ENCODE peak calls at places on chromosomes 13 and 19, in eight cellular contexts. U is left lung; H is OCI-LY7; K is mammary epithelial cell; G is gastrocnemius medialis; N is HCT116; R is thyroid gland; T is CD4-positive, alpha-beta T cell. O is an unnamed sample.

GRCh38 chr13:95059306-95059705 is 241.9 kb downstream of the ABCC4 start:
- DNase-seq in U (no peak), H (no peak), K (no peak), G (no peak), N (no peak), R (no peak), T (no peak), O (no peak)

GRCh38 chr13:110582421-110582954 is 21.0 kb upstream of the RAB20 start:
- DNase-seq in U (no peak), H (no peak), K (no peak), G (no peak), N (no peak), R (no peak), T (no peak), O (no peak)

GRCh38 chr13:109576331-109576813 is 210.0 kb downstream of the IRS2 start:
- DNase-seq in U (no peak), H (no peak), K (no peak), G (no peak), N (no peak), R (no peak), T (no peak), O (no peak)

GRCh38 chr13:21670006-21670882 is 629 bp upstream of the FGF9 start:
- DNase-seq in U (peak), H (peak), K (peak), G (no peak), N (no peak), R (peak), T (peak), O (peak)

GRCh38 chr19:3605361-3605760 is 1.3 kb downstream of the TBXA2R start:
- DNase-seq in U (no peak), H (no peak), K (no peak), G (no peak), N (no peak), R (no peak), T (no peak), O (no peak)

GRCh38 chr19:35013047-35013819 is 13.1 kb downstream of the GRAMD1A start:
- DNase-seq in U (peak), H (peak), K (peak), G (peak), N (no peak), R (peak), T (peak), O (no peak)

GRCh38 chr19:11200931-11201330 is 3.6 kb upstream of the KANK2 start:
- DNase-seq in U (no peak), H (no peak), K (no peak), G (no peak), N (no peak), R (no peak), T (no peak), O (no peak)

GRCh38 chr13:41465215-41465907 is 8.0 kb downstream of the RGCC start:
- DNase-seq in U (peak), H (peak), K (peak), G (peak), N (no peak), R (peak), T (peak), O (peak)

GRCh38 chr19:43562698-43563241 is 12.6 kb downstream of the XRCC1 start:
- DNase-seq in U (peak), H (peak), K (peak), G (peak), N (no peak), R (peak), T (peak), O (no peak)

GRCh38 chr13:51643882-51644281 is 59.6 kb downstream of the WDFY2 start:
- DNase-seq in U (no peak), H (no peak), K (peak), G (no peak), N (peak), R (no peak), T (no peak), O (peak)

GRCh38 chr19:13784731-13785452 is 10.4 kb upstream of the ZSWIM4 start:
- DNase-seq in U (peak), H (peak), K (peak), G (peak), N (peak), R (peak), T (peak), O (peak)

GRCh38 chr13:58318495-58319167 is 687.1 kb downstream of the PCDH17 start:
- DNase-seq in U (no peak), H (no peak), K (no peak), G (no peak), N (no peak), R (no peak), T (no peak), O (no peak)

GRCh38 chr13:32086366-32086765 is 54.8 kb downstream of the FRY start:
- DNase-seq in U (no peak), H (no peak), K (no peak), G (no peak), N (no peak), R (no peak), T (no peak), O (no peak)

GRCh38 chr19:30807263-30807662 is 435.1 kb downstream of the ZNF536 start:
- DNase-seq in U (no peak), H (no peak), K (no peak), G (no peak), N (no peak), R (no peak), T (no peak), O (no peak)

GRCh38 chr13:28475916-28476725 is 18.8 kb downstream of the FLT1 start:
- DNase-seq in U (no peak), H (no peak), K (peak), G (no peak), N (peak), R (no peak), T (no peak), O (peak)

GRCh38 chr13:114002009-114002544 is 28.2 kb upstream of the C13orf46 start:
- DNase-seq in U (no peak), H (no peak), K (no peak), G (no peak), N (no peak), R (no peak), T (no peak), O (no peak)

GRCh38 chr19:55407625-55408319 is at the start of gene UBE2S:
- DNase-seq in U (peak), H (peak), K (peak), G (peak), N (peak), R (peak), T (peak), O (peak)

GRCh38 chr19:6765738-6766356 is 1.4 kb downstream of the SH2D3A start:
- DNase-seq in U (peak), H (peak), K (peak), G (no peak), N (peak), R (peak), T (peak), O (peak)

GRCh38 chr13:83839158-83839557 is 43.1 kb downstream of the SLITRK1 start:
- DNase-seq in U (no peak), H (no peak), K (no peak), G (no peak), N (no peak), R (no peak), T (no peak), O (no peak)

GRCh38 chr19:32372726-32373613 is 27.6 kb downstream of the ZNF507 start:
- DNase-seq in U (no peak), H (no peak), K (no peak), G (no peak), N (no peak), R (no peak), T (no peak), O (no peak)
- H3K27ac ChIP-seq in U (peak), H (no peak), K (no peak), G (peak), N (peak), R (peak), T (no peak), O (peak)

GRCh38 chr19:5001547-5002131 is 32.7 kb downstream of the KDM4B start:
- DNase-seq in U (no peak), H (peak), K (peak), G (no peak), N (peak), R (peak), T (no peak), O (peak)
- TF ChIP-seq CTCF in U (peak), H (peak), K (peak), G (peak), N (peak), R (peak), T (peak), O (no peak)

GRCh38 chr13:80276371-80277289 is 64.3 kb downstream of the SPRY2 start:
- DNase-seq in U (no peak), H (no peak), K (no peak), G (no peak), N (no peak), R (peak), T (no peak), O (no peak)
- H3K27ac ChIP-seq in U (no peak), H (no peak), K (no peak), G (peak), N (no peak), R (peak), T (no peak), O (no peak)

DNA sequence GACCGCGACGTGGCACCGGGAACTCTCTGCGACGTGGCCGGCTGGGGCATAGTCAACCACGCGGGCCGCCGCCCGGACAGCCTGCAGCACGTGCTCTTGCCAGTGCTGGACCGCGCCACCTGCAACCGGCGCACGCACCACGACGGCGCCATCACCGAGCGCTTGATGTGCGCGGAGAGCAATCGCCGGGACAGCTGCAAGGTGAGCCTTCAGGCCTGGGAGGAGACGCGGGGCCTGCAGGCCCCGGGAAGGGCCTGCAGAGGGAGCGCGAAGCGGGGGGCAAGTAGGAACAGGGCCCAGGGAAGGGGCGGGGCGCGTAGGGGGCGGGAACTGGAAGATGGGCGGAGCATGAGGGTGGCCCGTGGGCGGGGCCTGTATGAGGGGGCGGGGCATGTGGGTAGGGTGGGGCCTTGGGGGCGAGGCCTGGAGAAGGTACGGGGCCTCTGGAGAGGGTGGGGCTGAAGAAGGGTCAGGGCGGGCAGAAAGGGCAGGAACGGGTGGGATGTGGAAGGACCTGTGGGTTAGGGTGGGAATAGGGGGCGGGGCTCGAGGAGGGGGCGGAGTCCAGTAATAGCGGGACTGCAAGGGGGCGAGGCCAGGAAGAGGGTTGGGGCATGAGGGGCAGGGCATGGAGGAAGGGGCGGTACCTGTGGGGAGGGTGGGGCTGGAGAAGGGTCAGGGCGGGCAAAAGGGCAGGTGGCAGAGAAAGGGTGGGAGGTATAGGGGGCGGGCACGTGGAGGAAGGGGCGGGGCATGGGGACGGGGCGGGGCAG is 2.5 kb downstream of the CFD start:
- DNase-seq in U (no peak), H (peak), K (peak), G (no peak), N (peak), R (no peak), T (peak), O (peak)
- TF ChIP-seq CTCF in U (no peak), H (peak), K (no peak), G (no peak), N (peak), R (no peak), T (no peak), O (peak)

O was measured in RWPE1.